ENCODE peak calls at places on chromosome X, in ten cellular contexts. L is K562; D is naive thymus-derived CD4-positive, alpha-beta T cell; O is left ventricle myocardium inferior; B is Peyer's patch; X is PC-3; H is transverse colon; C is hepatocyte; U is CD4-positive, CD25-positive, alpha-beta regulatory T cell; R is astrocyte. F is an unnamed sample. For H3K27me3 and H3K4me1, the result is how much of the 10 kb centered on the place peaks cover.

GRCh38 chrX:68827256-68827655 is 1.6 kb upstream of the EFNB1 start:
- DNase-seq in O (no peak), D (no peak), L (no peak), B (no peak), X (no peak), U (no peak), H (no peak), R (no peak), C (no peak), F (no peak)

GRCh38 chrX:1325515-1326116 is 11.0 kb upstream of the IL3RA start:
- DNase-seq in X (no peak), B (no peak), D (no peak), H (no peak), L (no peak), R (no peak), O (no peak), U (no peak), C (no peak), F (no peak)

GRCh38 chrX:44071070-44071645 is 98.0 kb upstream of the NDP start:
- DNase-seq in U (no peak), R (no peak), H (no peak), C (no peak), O (no peak), L (no peak), B (no peak), D (no peak), X (no peak), F (no peak)

GRCh38 chrX:100410083-100410590 is at the start of gene PCDH19:
- DNase-seq in O (peak), R (peak), U (peak), B (no peak), C (peak), L (no peak), X (peak), D (peak), H (peak), F (peak)

GRCh38 chrX:9342581-9343051 is 122.2 kb upstream of the TBL1X start:
- DNase-seq in B (peak), D (peak), O (peak), U (peak), X (peak), R (peak), L (peak), C (peak), H (peak), F (peak)

GRCh38 chrX:31057291-31057690 is 14.6 kb downstream of the FTHL17 start:
- DNase-seq in B (no peak), C (no peak), D (no peak), R (no peak), X (no peak), L (no peak), H (no peak), O (no peak), U (no peak), F (no peak)

GRCh38 chrX:18668468-18668867 is 3.4 kb downstream of the RS1 start:
- DNase-seq in U (no peak), D (no peak), X (no peak), C (no peak), B (no peak), R (no peak), H (no peak), L (no peak), O (no peak), F (no peak)

GRCh38 chrX:97616883-97617510 is 733.3 kb downstream of the RPA4 start:
- DNase-seq in D (no peak), R (peak), L (no peak), O (no peak), C (peak), X (peak), U (peak), H (no peak), B (peak), F (no peak)

GRCh38 chrX:39728852-39729587 is 368.7 kb downstream of the BCOR start:
- DNase-seq in R (no peak), H (no peak), C (no peak), U (no peak), B (no peak), L (no peak), O (no peak), X (no peak), D (no peak), F (no peak)

GRCh38 chrX:56764975-56765791 is 36.1 kb downstream of the NBDY start:
- DNase-seq in D (peak), B (peak), X (no peak), O (no peak), R (no peak), C (no peak), H (peak), U (peak), L (no peak), F (peak)

GRCh38 chrX:69027181-69028005 is 137.9 kb downstream of the PJA1 start:
- DNase-seq in D (no peak), L (no peak), U (no peak), B (no peak), X (peak), R (peak), C (peak), O (no peak), H (no peak), F (no peak)

GRCh38 chrX:66000628-66001275 is 39.1 kb downstream of the VSIG4 start:
- DNase-seq in R (no peak), X (no peak), U (no peak), L (no peak), C (no peak), O (no peak), H (no peak), D (no peak), B (no peak), F (no peak)

GRCh38 chrX:19611636-19612376 is 96.5 kb upstream of the MAP3K15 start:
- DNase-seq in O (no peak), X (no peak), B (no peak), U (no peak), L (no peak), R (no peak), D (no peak), C (no peak), H (no peak), F (no peak)

GRCh38 chrX:154021131-154021611 is 1.5 kb upstream of the IRAK1 start:
- DNase-seq in O (no peak), R (peak), C (no peak), B (no peak), D (no peak), X (no peak), H (no peak), L (peak), U (no peak), F (no peak)

GRCh38 chrX:74493806-74494205 is 72.5 kb downstream of the SLC16A2 start:
- DNase-seq in B (no peak), H (no peak), R (no peak), X (no peak), O (no peak), L (no peak), D (no peak), C (no peak), U (no peak), F (no peak)

GRCh38 chrX:119410027-119410819 is 11.1 kb downstream of the SLC25A43 start:
- DNase-seq in X (peak), U (no peak), R (peak), H (peak), C (peak), O (no peak), L (no peak), D (no peak), B (peak), F (peak)

GRCh38 chrX:132669142-132669541 is 180.3 kb upstream of the MBNL3 start:
- DNase-seq in L (no peak), U (no peak), O (no peak), R (no peak), C (no peak), D (no peak), H (no peak), B (no peak), X (no peak), F (no peak)

GRCh38 chrX:132671229-132671641 is 182.4 kb upstream of the MBNL3 start:
- DNase-seq in C (no peak), L (no peak), X (peak), H (no peak), O (no peak), B (no peak), U (no peak), R (peak), D (no peak), F (no peak)

GRCh38 chrX:132662844-132663243 is 174.0 kb upstream of the MBNL3 start:
- DNase-seq in L (no peak), X (no peak), B (no peak), D (no peak), C (peak), H (peak), O (no peak), U (no peak), R (no peak), F (no peak)

GRCh38 chrX:132664273-132664672 is 175.4 kb upstream of the MBNL3 start:
- DNase-seq in H (no peak), R (no peak), L (no peak), C (no peak), U (no peak), B (no peak), X (no peak), D (no peak), O (no peak), F (no peak)

DNA sequence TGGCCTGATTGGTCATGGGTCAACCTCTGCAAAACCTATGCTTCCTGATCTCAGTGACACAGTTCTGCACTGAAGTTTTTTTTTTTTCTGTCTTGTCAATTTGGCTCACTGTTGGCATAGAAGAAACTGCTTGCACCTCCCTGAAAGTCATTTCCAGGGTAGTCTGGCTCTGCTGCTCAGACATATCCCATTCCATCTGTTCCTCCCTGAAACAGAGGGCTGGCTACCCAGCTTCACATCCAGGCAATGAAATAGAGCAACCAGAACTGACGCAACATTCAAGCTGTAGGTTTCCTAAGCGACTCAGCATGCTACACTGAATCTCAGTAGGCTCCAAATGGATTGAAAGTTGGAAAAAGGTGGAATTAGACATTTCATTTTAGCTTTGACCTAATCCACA is 176.8 kb upstream of the MBNL3 start:
- DNase-seq in X (no peak), D (no peak), B (no peak), L (no peak), C (no peak), H (no peak), R (no peak), O (no peak), U (no peak), F (no peak)
- H3K27me3 ChIP-seq in X (under half), D (under half), B (under half), L (under half), C (under half), H (under half), R (under half), O (under half), U (under half), F (under half)

DNA sequence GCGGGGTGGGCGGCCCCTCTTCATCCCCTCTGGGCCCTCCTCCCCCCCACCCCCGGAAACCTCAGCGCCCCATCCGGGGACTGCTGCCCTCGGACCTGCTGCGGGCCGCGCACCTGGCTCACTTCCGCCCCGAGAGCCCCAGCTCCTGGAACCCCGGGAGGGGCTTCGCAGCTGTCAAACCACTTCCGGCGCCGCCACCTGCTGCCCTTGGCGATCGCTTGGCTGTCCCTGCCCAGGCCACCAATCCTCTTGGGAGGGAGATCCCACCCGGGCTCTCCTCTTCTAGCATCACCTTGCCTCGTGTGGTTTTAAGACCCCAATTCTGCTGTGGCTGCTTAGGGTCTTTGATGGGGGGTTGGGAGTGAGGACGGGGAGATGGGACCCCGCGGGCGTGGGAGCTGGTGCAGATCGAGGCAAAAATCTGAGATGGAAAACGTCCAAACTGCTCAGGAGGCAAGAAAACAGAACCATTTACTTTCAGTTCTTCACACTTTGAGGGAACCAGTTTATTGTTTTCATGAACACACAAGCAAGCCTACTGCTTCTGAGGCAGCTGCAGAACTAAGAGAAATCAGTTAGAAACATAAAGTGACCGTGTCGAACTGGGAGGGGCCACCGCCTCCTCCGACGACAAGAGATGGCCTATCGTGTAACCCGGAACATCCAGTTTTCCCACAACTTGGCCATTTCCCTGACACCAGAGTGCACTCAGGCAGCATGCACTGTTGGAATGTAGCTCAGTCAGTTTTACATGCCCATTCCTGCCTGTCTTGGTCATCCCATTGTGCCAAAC is 782 bp downstream of the MTMR1 start:
- DNase-seq in O (peak), B (peak), U (peak), D (peak), C (peak), R (peak), H (peak), X (peak), L (peak), F (peak)
- H3K27ac ChIP-seq in O (peak), B (peak), U (peak), D (peak), C (peak), R (peak), H (peak), X (peak), L (peak), F (peak)

DNA sequence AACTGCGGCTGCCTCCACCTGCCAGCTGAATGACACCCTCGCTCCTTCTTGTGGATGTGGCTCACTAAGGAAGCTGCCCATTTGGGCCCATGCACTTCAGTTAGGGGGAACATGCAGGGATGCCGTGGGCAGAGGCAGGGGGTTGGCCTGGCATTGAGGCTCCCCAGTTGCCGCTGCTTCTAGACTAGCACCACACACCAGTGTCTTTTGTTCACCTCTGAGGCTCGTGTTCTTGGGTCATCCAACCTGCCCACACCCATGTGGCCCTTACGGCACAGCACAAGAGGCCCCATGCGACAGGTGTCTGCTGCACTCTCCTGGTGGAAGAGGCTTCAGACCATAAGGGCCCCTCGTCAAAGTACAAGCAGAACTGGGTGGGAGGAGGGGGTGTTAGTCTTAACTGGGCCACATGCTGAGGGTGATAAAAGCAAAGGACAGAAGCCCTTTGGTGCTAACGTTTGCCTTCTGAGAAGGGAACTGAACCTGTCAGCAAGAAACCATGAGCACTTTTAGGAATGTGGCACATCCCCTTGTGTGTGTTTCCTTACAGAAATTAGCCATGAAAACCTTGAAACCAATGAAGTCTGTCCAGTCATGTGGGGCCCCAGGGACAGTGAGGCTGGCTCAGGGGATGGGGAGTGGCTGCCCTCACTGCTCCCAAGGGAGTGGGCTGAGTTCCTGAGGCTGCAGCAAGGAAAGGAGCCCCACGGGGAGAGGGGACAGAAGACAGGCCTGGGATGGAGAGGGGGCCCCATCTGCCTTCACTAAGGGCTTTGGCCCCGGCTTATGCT is 39.2 kb downstream of the MAP7D3 start:
- DNase-seq in H (no peak), X (no peak), C (no peak), L (no peak), U (no peak), O (no peak), B (no peak), D (no peak), R (no peak), F (no peak)
- H3K4me1 ChIP-seq in H (under half), X (under half), C (under half), L (under half), U (under half), O (under half), B (under half), D (under half), R (under half), F (under half)

DNA sequence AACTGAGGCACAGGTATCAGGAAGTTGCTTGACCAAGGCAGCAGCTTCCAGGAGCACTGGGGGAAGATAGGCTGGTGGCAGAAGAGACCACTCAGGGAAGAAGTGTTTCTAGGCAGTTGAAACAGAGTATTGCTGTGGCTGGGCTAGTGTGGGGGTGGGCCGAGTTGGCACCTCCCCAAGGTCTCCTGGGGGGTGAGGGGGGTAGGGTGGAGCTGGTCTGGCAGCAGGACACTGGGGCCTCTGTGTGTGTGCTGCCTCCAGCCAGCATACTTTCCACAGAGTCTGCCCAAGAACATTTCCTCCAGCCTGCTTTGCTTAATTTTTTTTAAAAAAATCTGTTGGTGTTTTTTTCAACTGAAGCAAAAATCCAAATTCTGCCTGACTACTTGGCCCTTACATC is 4.1 kb downstream of the ITIH6 start:
- DNase-seq in L (no peak), D (no peak), H (no peak), O (no peak), X (no peak), U (no peak), R (no peak), B (no peak), C (no peak), F (no peak)
- H3K27me3 ChIP-seq in L (under half), D (under half), H (under half), O (under half), X (under half), U (under half), R (under half), B (under half), C (under half), F (under half)

DNA sequence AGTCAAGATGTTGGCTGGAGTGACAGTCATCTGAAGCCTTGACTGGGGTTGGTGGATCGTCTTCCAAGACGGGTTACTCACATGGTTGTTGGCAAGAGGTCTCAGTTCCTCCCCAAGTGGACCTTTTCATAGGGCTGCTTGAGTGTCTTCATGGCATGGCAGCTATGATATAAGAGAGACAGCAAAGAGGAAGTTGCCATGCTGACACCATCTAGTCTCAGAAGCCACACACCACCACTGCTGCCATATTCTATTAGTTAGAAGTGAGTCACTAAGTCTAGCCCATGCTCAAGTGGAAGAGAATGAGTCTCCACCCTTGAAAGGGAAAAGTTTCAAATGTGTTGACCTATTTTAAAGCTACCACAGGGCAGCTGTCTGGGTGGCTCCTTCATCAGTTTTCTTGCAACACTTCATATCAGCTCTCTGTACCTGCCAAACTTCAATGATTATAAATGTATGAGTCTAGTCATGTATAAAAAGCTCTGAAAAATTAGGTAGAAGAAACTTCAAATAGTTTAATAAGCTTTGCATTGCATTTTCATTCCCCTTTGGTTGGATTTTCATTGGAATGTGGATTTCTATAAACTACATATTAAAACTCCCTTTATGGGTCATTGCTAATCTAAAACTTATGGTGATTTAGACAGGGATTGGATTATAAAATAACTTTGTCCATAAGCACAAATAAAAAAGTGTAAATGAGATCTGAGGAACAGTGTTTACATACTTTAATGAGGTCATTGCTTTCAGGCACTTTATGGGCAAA is 68.0 kb upstream of the ATXN3L start:
- DNase-seq in H (no peak), L (no peak), X (peak), D (no peak), C (no peak), R (peak), O (no peak), B (no peak), U (peak), F (no peak)
- H3K27ac ChIP-seq in H (no peak), L (no peak), X (no peak), D (no peak), C (no peak), R (peak), O (no peak), B (no peak), U (no peak), F (no peak)

GRCh38 chrX:129782706-129783105 is 3.0 kb downstream of the SASH3 start:
- DNase-seq in C (no peak), R (no peak), O (no peak), D (no peak), L (no peak), U (no peak), X (no peak), H (no peak), B (no peak), F (no peak)
- H3K4me1 ChIP-seq in C (under half), R (under half), O (under half), D (under half), L (under half), U (half or more), X (under half), H (under half), B (under half), F (under half)